ENCODE peak calls at places on chromosomes 12 and 14, in five cellular contexts. G is IMR-90, S is colonic mucosa, I is HepG2, R is psoas muscle. H is an unnamed sample.

GRCh38 chr12:17076335-17076734 is 470.4 kb upstream of the LMO3 start:
- DNase-seq in G (no peak), S (no peak), I (peak; percentile 8), R (no peak), H (peak; percentile 42)

GRCh38 chr14:95840094-95840493 is 36.5 kb upstream of the TUNAR start:
- DNase-seq in G (no peak), S (no peak), I (no peak), R (no peak), H (no peak)

GRCh38 chr12:102169922-102170698 is 27.5 kb downstream of the PMCH start:
- DNase-seq in G (peak; percentile 63), S (no peak), I (peak; percentile 9), R (no peak), H (peak; percentile 48)

GRCh38 chr12:18261906-18262305 is 588 bp downstream of the PIK3C2G start:
- DNase-seq in G (no peak), S (no peak), I (no peak), R (no peak), H (no peak)

GRCh38 chr12:64221656-64222010 is 463 bp downstream of the KICS2 start:
- DNase-seq in G (peak; percentile 72), S (peak; percentile 94), I (peak; percentile 82), R (peak; percentile 89), H (peak; percentile 95)

GRCh38 chr12:132444957-132445883 is 44.7 kb upstream of the FBRSL1 start:
- DNase-seq in G (no peak), S (peak; percentile 39), I (no peak), R (no peak), H (peak; percentile 45)

GRCh38 chr14:105117257-105117646 is 51.3 kb downstream of the JAG2 start:
- DNase-seq in G (no peak), S (no peak), I (no peak), R (no peak), H (no peak)

GRCh38 chr12:62438098-62438692 is 28.4 kb upstream of the MON2 start:
- DNase-seq in G (peak; percentile 53), S (peak; percentile 74), I (peak; percentile 17), R (no peak), H (peak; percentile 65)

GRCh38 chr14:75917322-75918251 is 64.2 kb downstream of the TGFB3 start:
- DNase-seq in G (no peak), S (no peak), I (no peak), R (no peak), H (no peak)

GRCh38 chr12:109097435-109098141 is at the start of gene UNG:
- DNase-seq in G (peak; percentile 91), S (peak; percentile 99), I (peak; percentile 91), R (peak; percentile 98), H (peak; percentile 98)

GRCh38 chr12:50188280-50188781 is 21.2 kb upstream of the CERS5 start:
- DNase-seq in G (peak; percentile 67), S (no peak), I (peak; percentile 93), R (no peak), H (no peak)

GRCh38 chr12:130454296-130454695 is 116.6 kb downstream of the PIWIL1 start:
- DNase-seq in G (no peak), S (no peak), I (no peak), R (no peak), H (no peak)

GRCh38 chr12:1760566-1761382 is 59.6 kb upstream of the LRTM2 start:
- DNase-seq in G (peak; percentile 65), S (no peak), I (peak; percentile 95), R (no peak), H (peak; percentile 60)

GRCh38 chr14:69363055-69363454 is 35.0 kb downstream of the ERH start:
- DNase-seq in G (peak; percentile 33), S (no peak), I (peak; percentile 6), R (peak; percentile 27), H (peak; percentile 55)
- TF ChIP-seq CTCF in G (peak; percentile 61), S (no peak), I (peak; percentile 71), R (peak; percentile 37), H (peak; percentile 36)

GRCh38 chr14:74645244-74645643 is 33.2 kb upstream of the LTBP2 start:
- DNase-seq in G (no peak), S (no peak), I (no peak), R (no peak), H (no peak)

GRCh38 chr14:74647061-74647833 is 35.2 kb upstream of the LTBP2 start:
- DNase-seq in G (no peak), S (no peak), I (no peak), R (no peak), H (no peak)

GRCh38 chr14:74647834-74648361 is 35.9 kb upstream of the LTBP2 start:
- DNase-seq in G (no peak), S (no peak), I (no peak), R (no peak), H (peak; percentile 33)

GRCh38 chr14:74648643-74649042 is 36.6 kb upstream of the LTBP2 start:
- DNase-seq in G (no peak), S (no peak), I (no peak), R (no peak), H (no peak)

DNA sequence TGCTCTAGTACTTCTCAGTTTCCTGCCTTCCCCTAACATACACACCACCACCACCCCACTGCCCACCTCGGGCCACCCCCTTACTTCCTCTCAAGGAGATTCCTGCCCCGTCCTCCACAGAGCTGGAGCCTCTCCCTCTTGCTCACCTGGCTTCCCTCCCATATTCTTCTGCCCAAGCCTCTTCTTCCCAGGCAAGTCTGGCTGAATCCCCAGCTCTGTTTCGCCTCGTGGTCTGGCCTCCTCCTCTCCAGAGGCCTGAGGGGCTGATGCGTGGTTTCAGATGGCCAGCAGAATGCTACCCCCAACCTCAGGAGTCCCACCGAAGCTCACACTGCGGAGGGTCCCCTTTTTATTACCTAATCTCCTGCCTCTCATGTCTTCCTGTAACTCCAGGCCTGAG is 33.7 kb upstream of the LTBP2 start:
- DNase-seq in G (no peak), S (no peak), I (no peak), R (no peak), H (no peak)
- H3K4me1 ChIP-seq in G (peaks cover 32% of the 10 kb centered on the region), S (no peaks in the 10 kb centered on the region), I (no peaks in the 10 kb centered on the region), R (peaks cover 11% of the 10 kb centered on the region), H (peaks cover 27% of the 10 kb centered on the region)

GRCh38 chr12:67697981-67698380 is 49.4 kb downstream of the DYRK2 start:
- DNase-seq in G (no peak), S (no peak), I (no peak), R (no peak), H (no peak)

GRCh38 chr12:67701121-67701520 is 52.6 kb downstream of the DYRK2 start:
- DNase-seq in G (peak; percentile 69), S (no peak), I (no peak), R (no peak), H (no peak)

GRCh38 chr12:67695974-67696373 is 47.4 kb downstream of the DYRK2 start:
- DNase-seq in G (no peak), S (no peak), I (no peak), R (no peak), H (no peak)

GRCh38 chr12:67697443-67697842 is 48.9 kb downstream of the DYRK2 start:
- DNase-seq in G (no peak), S (no peak), I (no peak), R (no peak), H (no peak)

DNA sequence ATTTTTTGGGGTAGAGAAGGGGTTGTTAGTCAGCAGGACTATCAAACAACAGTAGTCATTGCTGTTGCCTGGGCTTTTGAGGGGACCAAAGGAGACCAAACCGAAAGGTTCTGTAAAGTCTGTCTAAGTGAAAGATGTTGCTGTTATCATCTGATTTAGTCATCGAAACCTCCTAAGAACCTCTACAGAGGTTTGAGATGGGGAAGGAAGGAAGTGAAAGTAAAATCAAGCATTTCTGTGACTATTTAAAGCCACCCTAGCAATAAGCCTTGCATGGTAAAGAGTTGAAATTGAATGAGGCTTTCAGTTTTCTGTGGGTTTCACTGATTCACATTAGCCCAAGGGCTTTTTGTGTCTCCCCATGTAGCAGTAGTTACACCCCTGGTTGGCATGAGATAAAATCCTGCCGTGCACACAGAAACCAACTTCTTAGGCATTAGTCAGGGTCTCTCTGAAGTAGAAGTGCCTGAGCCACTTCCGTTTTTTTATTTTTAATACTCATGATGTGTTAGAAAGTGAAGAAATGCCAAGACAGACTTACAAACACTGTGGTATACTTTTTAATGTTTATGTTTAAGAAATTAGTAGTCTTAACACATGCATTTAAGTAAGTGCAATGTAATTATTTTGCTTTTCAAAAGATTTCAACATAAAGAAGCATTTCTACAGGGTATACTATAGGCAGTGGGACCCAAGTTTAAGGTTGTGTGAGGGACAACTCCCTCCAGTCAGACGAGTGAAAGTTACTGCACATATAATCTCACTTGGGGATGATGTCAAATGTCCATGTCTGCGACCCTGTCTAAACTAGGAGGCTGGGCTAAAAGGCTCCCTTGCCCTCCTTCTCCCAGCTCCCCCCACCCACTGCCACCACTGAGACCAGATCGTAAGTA is 50.4 kb downstream of the DYRK2 start:
- DNase-seq in G (peak; percentile 52), S (no peak), I (no peak), R (no peak), H (no peak)
- H3K27ac ChIP-seq in G (peak overlapping the region; percentile 21), S (no peak overlapping the region), I (no peak overlapping the region), R (no peak overlapping the region), H (no peak overlapping the region)

DNA sequence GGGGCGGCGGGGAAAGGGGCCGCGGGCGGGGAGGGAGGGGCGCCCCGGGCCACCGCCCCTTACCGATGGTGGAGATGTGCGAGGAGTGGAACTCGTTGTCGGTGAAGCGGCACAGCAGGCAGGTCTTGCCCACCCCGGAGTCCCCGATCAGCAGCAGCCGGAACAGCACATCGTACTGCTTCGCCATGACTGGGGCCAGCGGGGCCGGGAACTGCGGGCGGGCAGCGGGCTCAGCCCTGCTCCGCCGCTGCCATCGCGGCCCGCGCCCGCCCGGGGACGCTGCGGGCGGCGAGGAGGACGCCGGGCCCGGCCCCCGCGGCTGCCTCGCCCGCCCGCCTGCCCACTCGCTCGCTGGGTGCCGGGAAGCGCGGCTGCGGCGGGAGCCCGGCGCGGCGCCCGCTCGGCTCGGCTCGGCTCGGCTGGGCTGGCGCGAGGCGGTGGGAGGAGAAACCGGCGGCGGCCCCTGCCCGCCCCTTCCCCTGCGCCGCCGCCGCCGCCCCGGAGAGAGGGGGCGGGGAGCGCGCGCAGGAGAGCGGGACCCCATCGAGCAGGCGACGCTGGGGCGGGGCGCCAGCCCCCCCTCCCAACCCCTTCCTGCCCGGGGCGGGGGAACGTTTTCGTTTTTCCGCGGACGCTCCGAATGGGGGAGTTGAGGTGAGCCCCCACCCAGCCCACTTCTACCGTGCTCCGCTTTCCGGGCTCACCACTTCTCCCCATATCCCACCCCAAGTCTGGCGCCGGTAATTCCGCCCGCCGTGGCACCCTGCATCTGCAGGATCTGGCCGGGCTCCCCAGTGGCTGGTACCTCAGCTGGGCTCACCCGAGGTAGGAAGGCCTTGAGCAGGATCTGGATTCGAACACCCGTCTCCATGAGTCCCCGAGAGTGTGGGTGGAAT is at the start of gene RAB15:
- DNase-seq in G (peak; percentile 6), S (peak; percentile 45), I (no peak), R (peak; percentile 40), H (no peak)
- TF ChIP-seq CTCF in G (no peak), S (no peak), I (no peak), R (no peak), H (no peak)